ENCODE peak calls at places on chromosomes 12 and 14, in eight cellular contexts. R is activated T-helper 1 cell treated with anti-CD3 and anti-CD28 coated beads, Interleukin-2, amount 50 U/mL, for 16 hours; U is neuronal stem cell; H is HT1080; K is nephron progenitor cell; X is KG1; Z is aorta; W is AG09309. N is an unnamed sample.

GRCh38 chr14:38761033-38761432 is 342.0 kb downstream of the SEC23A start:
- DNase-seq in Z (no peak), H (no peak), R (no peak), K (no peak), U (no peak), X (no peak), W (no peak), N (no peak)

GRCh38 chr12:112393328-112393727 is 11.1 kb upstream of the HECTD4 start:
- DNase-seq in Z (no peak), K (no peak), W (no peak), H (no peak), X (no peak), U (no peak), R (no peak), N (no peak)

GRCh38 chr12:632102-632696 is 31.0 kb downstream of the NINJ2 start:
- DNase-seq in H (peak; percentile 78), U (peak; percentile 46), W (peak; percentile 70), K (no peak), X (no peak), Z (no peak), R (no peak), N (peak; percentile 63)

GRCh38 chr12:13141686-13142085 is 38.2 kb upstream of the GSG1 start:
- DNase-seq in K (no peak), X (no peak), R (no peak), U (no peak), H (no peak), W (no peak), Z (no peak), N (no peak)

GRCh38 chr14:29126361-29126760 is 359.8 kb downstream of the FOXG1 start:
- DNase-seq in X (no peak), W (no peak), R (no peak), Z (no peak), H (no peak), K (no peak), U (no peak), N (no peak)

GRCh38 chr14:74595006-74595735 is 16.9 kb downstream of the LTBP2 start:
- DNase-seq in W (no peak), H (no peak), Z (peak; percentile 91), U (no peak), X (no peak), R (no peak), K (no peak), N (no peak)

GRCh38 chr14:92759300-92759678 is 10.9 kb upstream of the LGMN start:
- DNase-seq in Z (no peak), U (no peak), R (no peak), H (peak; percentile 40), K (peak; percentile 33), W (no peak), X (no peak), N (no peak)

GRCh38 chr14:53180272-53181221 is 27.4 kb upstream of the DDHD1 start:
- DNase-seq in W (peak; percentile 35), H (peak; percentile 46), U (peak; percentile 21), R (peak; percentile 35), K (peak; percentile 12), X (no peak), Z (no peak), N (no peak)

GRCh38 chr12:98869886-98870285 is 224.8 kb downstream of the APAF1 start:
- DNase-seq in X (no peak), U (no peak), H (no peak), Z (no peak), W (no peak), R (no peak), K (no peak), N (no peak)

GRCh38 chr12:109714141-109714912 is 702 bp downstream of the FAM222A start:
- DNase-seq in Z (peak; percentile 87), K (peak; percentile 83), R (peak; percentile 39), W (no peak), H (peak; percentile 40), X (peak; percentile 27), U (peak; percentile 77), N (no peak)

GRCh38 chr12:63935361-63935760 is 90.9 kb downstream of the SRGAP1 start:
- DNase-seq in W (no peak), H (no peak), K (no peak), R (no peak), X (no peak), Z (no peak), U (no peak), N (no peak)

GRCh38 chr12:22088886-22089285 is 42.9 kb downstream of the CMAS start:
- DNase-seq in R (no peak), K (no peak), Z (no peak), W (no peak), X (no peak), U (no peak), H (no peak), N (no peak)

GRCh38 chr14:105682956-105683570 is 156.7 kb downstream of the TMEM121 start:
- DNase-seq in U (no peak), Z (no peak), X (no peak), W (no peak), R (no peak), K (no peak), H (no peak), N (no peak)

GRCh38 chr14:90522585-90523191 is 125.9 kb downstream of the CALM1 start:
- DNase-seq in H (peak; percentile 46), W (no peak), R (no peak), U (no peak), Z (peak; percentile 92), K (no peak), X (no peak), N (no peak)

GRCh38 chr12:10097521-10097920 is 1.3 kb downstream of the CLEC1A start:
- DNase-seq in H (no peak), R (no peak), X (no peak), K (no peak), Z (no peak), W (peak; percentile 23), U (no peak), N (no peak)

GRCh38 chr14:105450123-105450505 is 24.5 kb upstream of the CRIP2 start:
- DNase-seq in U (no peak), Z (no peak), R (no peak), K (no peak), X (no peak), W (no peak), H (no peak), N (no peak)

GRCh38 chr12:25364529-25365339 is 114.0 kb upstream of the KRAS start:
- DNase-seq in H (no peak), U (no peak), X (no peak), K (no peak), W (no peak), R (peak; percentile 10), Z (no peak), N (no peak)

GRCh38 chr12:53047221-53048032 is 2.4 kb upstream of the TNS2 start:
- DNase-seq in K (peak; percentile 85), X (no peak), R (peak; percentile 70), Z (peak; percentile 93), H (peak; percentile 69), W (no peak), U (peak; percentile 69), N (no peak)

GRCh38 chr12:52217223-52217622 is 15.8 kb upstream of the KRT7 start:
- DNase-seq in X (no peak), K (no peak), W (no peak), H (no peak), Z (peak; percentile 80), U (no peak), R (no peak), N (no peak)

GRCh38 chr14:86003998-86004397 is 474.1 kb downstream of the FLRT2 start:
- DNase-seq in K (no peak), W (no peak), U (no peak), H (peak; percentile 43), R (no peak), X (no peak), Z (no peak), N (no peak)

GRCh38 chr12:110592078-110592477 is 9.0 kb upstream of the PPTC7 start:
- DNase-seq in Z (no peak), K (no peak), R (no peak), U (no peak), W (no peak), H (no peak), X (no peak), N (no peak)

GRCh38 chr12:124940393-124941169 is 26.1 kb upstream of the UBC start:
- DNase-seq in K (peak; percentile 76), W (peak; percentile 52), U (peak; percentile 74), Z (peak; percentile 93), H (peak; percentile 93), X (no peak), R (peak; percentile 75), N (no peak)

N was measured in amniotic stem cell.